ENCODE peak calls at places on chromosomes 4 and X, in eight cellular contexts. B, K, A, U, G, T, W and P are unnamed samples.

GRCh38 chr4:114250439-114250891 is 271.0 kb upstream of the ARSJ start:
- DNase-seq in B (peak; percentile 47), K (no peak), A (no peak), U (no peak), G (no peak), T (no peak), W (peak; percentile 77), P (peak; percentile 6)

GRCh38 chrX:150036181-150036580 is 97.9 kb upstream of the EOLA2 start:
- DNase-seq in B (no peak), K (no peak), A (no peak), U (no peak), G (peak; percentile 49), T (peak; percentile 83), W (peak; percentile 57), P (peak; percentile 83)

GRCh38 chr4:162115323-162115722 is 48.5 kb downstream of the FSTL5 start:
- DNase-seq in B (no peak), K (no peak), A (no peak), U (no peak), G (no peak), T (no peak), W (no peak), P (no peak)

GRCh38 chr4:110305455-110305854 is 107.0 kb upstream of the ELOVL6 start:
- DNase-seq in B (no peak), K (no peak), A (no peak), U (no peak), G (no peak), T (no peak), W (no peak), P (no peak)

GRCh38 chrX:119826399-119826959 is 26.3 kb downstream of the UPF3B start:
- DNase-seq in B (no peak), K (peak; percentile 23), A (no peak), U (no peak), G (peak; percentile 15), T (peak; percentile 17), W (peak; percentile 20), P (peak; percentile 58)

GRCh38 chr4:128639586-128640270 is 169.8 kb upstream of the JADE1 start:
- DNase-seq in B (no peak), K (no peak), A (no peak), U (no peak), G (peak; percentile 35), T (no peak), W (no peak), P (peak; percentile 67)

GRCh38 chr4:88017516-88018302 is 10.3 kb downstream of the PKD2 start:
- DNase-seq in B (peak; percentile 83), K (peak; percentile 52), A (peak; percentile 34), U (peak; percentile 76), G (peak; percentile 98), T (peak; percentile 81), W (peak; percentile 93), P (peak; percentile 95)

GRCh38 chr4:39020130-39020529 is 12.1 kb downstream of the TMEM156 start:
- DNase-seq in B (no peak), K (no peak), A (no peak), U (no peak), G (no peak), T (no peak), W (no peak), P (no peak)

GRCh38 chr4:24594887-24595286 is 10.5 kb upstream of the DHX15 start:
- DNase-seq in B (peak; percentile 50), K (no peak), A (no peak), U (no peak), G (peak; percentile 47), T (peak; percentile 93), W (peak; percentile 78), P (no peak)

GRCh38 chr4:76105652-76106051 is 31.1 kb downstream of the ART3 start:
- DNase-seq in B (no peak), K (no peak), A (peak; percentile 15), U (no peak), G (no peak), T (no peak), W (no peak), P (no peak)
- TF ChIP-seq CTCF in B (no peak), K (no peak), A (no peak), U (no peak), G (no peak), T (no peak), W (no peak), P (no peak)

GRCh38 chr4:172096771-172097170 is 283.6 kb downstream of the GALNTL6 start:
- DNase-seq in B (peak; percentile 30), K (no peak), A (no peak), U (no peak), G (peak; percentile 31), T (no peak), W (peak; percentile 11), P (peak; percentile 15)

GRCh38 chr4:172099376-172099775 is 286.2 kb downstream of the GALNTL6 start:
- DNase-seq in B (no peak), K (no peak), A (no peak), U (no peak), G (no peak), T (no peak), W (no peak), P (no peak)

GRCh38 chr4:172095161-172095560 is 282.0 kb downstream of the GALNTL6 start:
- DNase-seq in B (no peak), K (no peak), A (no peak), U (no peak), G (peak; percentile 1), T (no peak), W (no peak), P (no peak)
- H3K4me3 ChIP-seq in B (no peak overlapping the region), K (no peak overlapping the region), A (no peak overlapping the region), U (no peak overlapping the region), G (no peak overlapping the region), T (no peak overlapping the region), W (no peak overlapping the region), P (no peak overlapping the region)

DNA sequence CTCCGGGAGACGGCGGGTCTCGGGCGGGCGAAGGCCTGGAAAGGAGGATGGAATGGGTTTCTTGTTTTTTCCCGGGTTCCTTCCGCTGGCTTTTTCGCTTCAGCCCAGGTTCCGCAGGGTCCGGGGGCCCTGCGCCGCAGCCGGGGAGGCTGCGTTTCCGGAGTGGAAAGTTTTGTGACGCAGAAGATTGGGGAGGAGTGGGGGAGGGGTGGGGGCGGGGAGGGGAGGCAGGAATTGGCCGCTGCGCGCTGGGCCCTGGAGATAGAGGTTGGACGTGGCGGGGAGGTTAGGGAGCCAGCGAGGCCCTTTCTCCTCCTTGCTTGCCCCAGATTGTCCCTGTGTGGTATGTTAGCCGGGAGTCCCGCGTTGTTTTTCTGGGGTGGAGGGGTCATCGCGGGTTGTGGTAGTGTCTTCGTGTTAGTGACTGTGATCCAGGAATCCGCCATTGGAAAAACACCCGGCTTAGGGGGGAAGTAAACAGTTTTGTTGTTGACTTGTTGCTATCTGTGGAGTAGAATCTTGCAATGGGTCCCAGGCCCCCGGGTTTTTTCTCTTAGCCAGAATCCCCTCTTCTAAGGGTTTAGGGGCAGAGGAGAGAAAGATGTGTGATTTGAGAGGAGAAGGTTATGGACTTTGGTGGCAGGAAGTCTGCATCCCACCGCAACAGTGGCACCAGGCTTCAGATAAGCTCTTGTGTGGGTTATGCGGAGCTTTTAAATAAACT is 1.1 kb downstream of the DDX3X start:
- DNase-seq in B (no peak), K (peak; percentile 39), A (peak; percentile 68), U (peak; percentile 82), G (no peak), T (peak; percentile 30), W (peak; percentile 70), P (peak; percentile 55)
- TF ChIP-seq CTCF in B (no peak), K (no peak), A (no peak), U (no peak), G (no peak), T (no peak), W (no peak), P (no peak)

GRCh38 chr4:78720151-78720726 is 55.9 kb upstream of the BMP2K start:
- DNase-seq in B (no peak), K (no peak), A (no peak), U (no peak), G (no peak), T (no peak), W (no peak), P (no peak)
- H3K4me3 ChIP-seq in B (no peak overlapping the region), K (no peak overlapping the region), A (no peak overlapping the region), U (no peak overlapping the region), G (no peak overlapping the region), T (no peak overlapping the region), W (no peak overlapping the region), P (no peak overlapping the region)

GRCh38 chrX:154370300-154370881 is 4.0 kb downstream of the FLNA start:
- DNase-seq in B (no peak), K (no peak), A (no peak), U (no peak), G (no peak), T (no peak), W (no peak), P (no peak)

GRCh38 chrX:154369453-154370299 is 4.8 kb downstream of the FLNA start:
- DNase-seq in B (peak; percentile 91), K (peak; percentile 61), A (peak; percentile 87), U (peak; percentile 90), G (peak; percentile 93), T (peak; percentile 92), W (peak; percentile 96), P (peak; percentile 97)

GRCh38 chrX:154367474-154368308 is 6.7 kb downstream of the FLNA start:
- DNase-seq in B (no peak), K (no peak), A (no peak), U (no peak), G (no peak), T (no peak), W (no peak), P (no peak)

GRCh38 chrX:154366666-154367055 is 7.8 kb downstream of the FLNA start:
- DNase-seq in B (no peak), K (no peak), A (peak; percentile 62), U (no peak), G (no peak), T (no peak), W (no peak), P (peak; percentile 34)

DNA sequence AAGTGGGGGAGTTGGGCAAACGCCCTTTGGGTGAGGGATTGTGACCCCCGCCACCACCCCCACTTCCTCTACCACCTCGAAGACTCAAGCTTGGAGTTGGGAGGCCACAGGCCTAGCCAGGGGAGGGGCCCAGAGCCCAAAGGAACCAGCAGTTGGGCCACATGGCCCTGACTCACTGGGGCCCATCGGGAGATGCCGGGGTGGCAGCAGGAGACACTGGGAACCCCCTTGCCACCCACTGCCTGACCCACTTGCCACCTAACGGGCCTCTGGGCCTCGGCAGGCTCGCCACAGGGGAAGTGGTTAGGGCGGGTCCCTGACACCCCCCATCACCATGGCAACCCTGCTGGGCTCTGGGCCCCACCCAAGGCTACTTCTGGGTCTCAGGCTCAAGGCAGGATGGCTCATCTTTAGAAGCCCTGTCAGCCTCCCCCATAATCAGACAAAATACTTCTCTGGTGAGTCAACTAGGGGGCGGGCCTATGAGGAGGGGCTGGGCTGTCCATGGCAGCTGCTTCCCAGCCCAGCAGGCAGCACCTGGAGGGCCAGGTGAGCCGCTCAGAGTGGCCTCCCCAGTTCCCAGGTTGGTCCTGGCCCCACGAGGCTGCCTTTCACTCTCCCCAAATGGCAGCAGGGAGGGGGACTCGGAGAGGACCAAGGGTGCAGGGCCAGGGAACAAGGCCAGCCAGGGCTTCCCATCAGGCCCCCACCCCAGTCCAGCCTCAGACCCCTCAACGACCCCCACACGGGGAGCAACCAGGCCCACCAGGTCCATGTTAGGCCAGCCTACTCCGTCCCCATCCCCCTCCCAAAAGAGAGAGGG is 5.6 kb downstream of the FLNA start:
- DNase-seq in B (peak; percentile 74), K (peak; percentile 69), A (peak; percentile 73), U (peak; percentile 92), G (peak; percentile 81), T (peak; percentile 95), W (peak; percentile 92), P (peak; percentile 93)
- TF ChIP-seq CTCF in B (no peak), K (no peak), A (no peak), U (no peak), G (no peak), T (no peak), W (no peak), P (no peak)